ENCODE peak calls at places on chromosomes 2 and 18, in nine cellular contexts. One of them, this sample, is unnamed.

GRCh38 chr18:79965119-79965902 is 868 bp downstream of the HSBP1L1 start:
- DNase-seq in thoracic aorta: no peak
- DNase-seq in CD4-positive, CD25-positive, alpha-beta regulatory T cell: peak; percentile 55
- DNase-seq in colonic mucosa: peak; percentile 82
- DNase-seq in aorta: peak; percentile 61
- DNase-seq in IMR-90: peak; percentile 91
- DNase-seq in heart right ventricle: no peak
- DNase-seq in lung: peak; percentile 66
- DNase-seq in neural progenitor cell: no peak
- DNase-seq in this sample: peak; percentile 66

GRCh38 chr2:169080250-169081035 is 11.1 kb downstream of the DHRS9 start:
- DNase-seq in colonic mucosa: no peak
- DNase-seq in lung: no peak
- DNase-seq in heart right ventricle: no peak
- DNase-seq in aorta: peak; percentile 51
- DNase-seq in thoracic aorta: no peak
- DNase-seq in IMR-90: no peak
- DNase-seq in neural progenitor cell: no peak
- DNase-seq in CD4-positive, CD25-positive, alpha-beta regulatory T cell: no peak
- DNase-seq in this sample: no peak

GRCh38 chr2:178241852-178242551 is 47.7 kb downstream of the OSBPL6 start:
- DNase-seq in thoracic aorta: peak; percentile 32
- DNase-seq in aorta: no peak
- DNase-seq in lung: peak; percentile 64
- DNase-seq in IMR-90: peak; percentile 97
- DNase-seq in colonic mucosa: peak; percentile 54
- DNase-seq in CD4-positive, CD25-positive, alpha-beta regulatory T cell: no peak
- DNase-seq in heart right ventricle: no peak
- DNase-seq in neural progenitor cell: no peak
- DNase-seq in this sample: peak; percentile 62

GRCh38 chr2:227610123-227610522 is 4.5 kb downstream of the SCYGR3 start:
- DNase-seq in heart right ventricle: no peak
- DNase-seq in thoracic aorta: no peak
- DNase-seq in colonic mucosa: no peak
- DNase-seq in lung: no peak
- DNase-seq in aorta: no peak
- DNase-seq in IMR-90: no peak
- DNase-seq in neural progenitor cell: no peak
- DNase-seq in CD4-positive, CD25-positive, alpha-beta regulatory T cell: no peak
- DNase-seq in this sample: no peak

GRCh38 chr2:101388232-101388631 is 929 bp upstream of the CREG2 start:
- DNase-seq in CD4-positive, CD25-positive, alpha-beta regulatory T cell: no peak
- DNase-seq in IMR-90: peak; percentile 60
- DNase-seq in aorta: no peak
- DNase-seq in colonic mucosa: no peak
- DNase-seq in neural progenitor cell: no peak
- DNase-seq in lung: no peak
- DNase-seq in thoracic aorta: no peak
- DNase-seq in heart right ventricle: no peak
- DNase-seq in this sample: no peak

GRCh38 chr18:43129946-43130523 is 14.6 kb upstream of the RIT2 start:
- DNase-seq in IMR-90: no peak
- DNase-seq in thoracic aorta: no peak
- DNase-seq in heart right ventricle: no peak
- DNase-seq in CD4-positive, CD25-positive, alpha-beta regulatory T cell: peak; percentile 0
- DNase-seq in colonic mucosa: no peak
- DNase-seq in aorta: no peak
- DNase-seq in neural progenitor cell: no peak
- DNase-seq in lung: no peak
- DNase-seq in this sample: no peak

GRCh38 chr2:137507237-137507636 is 457.0 kb upstream of the HNMT start:
- DNase-seq in heart right ventricle: no peak
- DNase-seq in neural progenitor cell: no peak
- DNase-seq in CD4-positive, CD25-positive, alpha-beta regulatory T cell: no peak
- DNase-seq in thoracic aorta: no peak
- DNase-seq in aorta: no peak
- DNase-seq in colonic mucosa: no peak
- DNase-seq in IMR-90: no peak
- DNase-seq in lung: no peak
- DNase-seq in this sample: no peak

GRCh38 chr2:37849908-37850307 is 75.2 kb upstream of the RMDN2 start:
- DNase-seq in CD4-positive, CD25-positive, alpha-beta regulatory T cell: peak; percentile 17
- DNase-seq in heart right ventricle: no peak
- DNase-seq in IMR-90: no peak
- DNase-seq in neural progenitor cell: no peak
- DNase-seq in aorta: no peak
- DNase-seq in colonic mucosa: no peak
- DNase-seq in lung: no peak
- DNase-seq in thoracic aorta: no peak
- DNase-seq in this sample: no peak

DNA sequence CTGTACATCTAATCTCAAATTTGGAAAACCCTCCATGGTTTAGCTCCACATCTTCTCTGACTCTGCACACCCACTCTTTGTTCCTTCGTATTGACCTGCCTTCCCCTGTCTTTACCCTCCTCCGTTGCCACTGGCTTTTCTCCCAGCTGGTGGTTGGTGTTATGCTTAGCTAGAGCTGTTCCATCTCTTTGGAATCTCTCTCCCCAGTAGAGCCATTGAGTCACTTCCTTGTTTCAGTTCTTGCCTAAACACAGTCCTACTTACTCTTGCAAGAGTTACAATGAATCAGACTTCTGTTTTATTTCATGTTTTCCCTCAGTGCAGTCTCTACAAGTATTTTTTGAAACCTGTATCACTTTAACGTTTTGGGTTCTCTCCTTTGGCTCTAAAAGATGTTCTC is 263.9 kb downstream of the LTBP1 start:
- DNase-seq in heart right ventricle: no peak
- DNase-seq in colonic mucosa: no peak
- DNase-seq in CD4-positive, CD25-positive, alpha-beta regulatory T cell: no peak
- DNase-seq in lung: peak; percentile 44
- DNase-seq in neural progenitor cell: peak; percentile 2
- DNase-seq in IMR-90: peak; percentile 99
- DNase-seq in thoracic aorta: peak; percentile 80
- DNase-seq in aorta: peak; percentile 82
- DNase-seq in this sample: peak; percentile 35
- H3K27ac ChIP-seq in heart right ventricle: peak overlapping the region; percentile 44
- H3K27ac ChIP-seq in colonic mucosa: peak overlapping the region; percentile 24
- H3K27ac ChIP-seq in CD4-positive, CD25-positive, alpha-beta regulatory T cell: no peak overlapping the region
- H3K27ac ChIP-seq in lung: no peak overlapping the region
- H3K27ac ChIP-seq in neural progenitor cell: no peak overlapping the region
- H3K27ac ChIP-seq in IMR-90: peak overlapping the region; percentile 92
- H3K27ac ChIP-seq in thoracic aorta: peak overlapping the region; percentile 93
- H3K27ac ChIP-seq in aorta: no peak overlapping the region
- H3K27ac ChIP-seq in this sample: peak overlapping the region; percentile 61

GRCh38 chr2:18993756-18994155 is 364.7 kb downstream of the OSR1 start:
- DNase-seq in aorta: no peak
- DNase-seq in thoracic aorta: no peak
- DNase-seq in colonic mucosa: no peak
- DNase-seq in neural progenitor cell: no peak
- DNase-seq in heart right ventricle: no peak
- DNase-seq in CD4-positive, CD25-positive, alpha-beta regulatory T cell: no peak
- DNase-seq in lung: no peak
- DNase-seq in IMR-90: no peak
- DNase-seq in this sample: no peak
- H3K4me1 ChIP-seq in aorta: peaks cover 2% of the 10 kb centered on the region
- H3K4me1 ChIP-seq in thoracic aorta: peaks cover 13% of the 10 kb centered on the region
- H3K4me1 ChIP-seq in colonic mucosa: no peaks in the 10 kb centered on the region
- H3K4me1 ChIP-seq in neural progenitor cell: peaks cover 14% of the 10 kb centered on the region
- H3K4me1 ChIP-seq in heart right ventricle: no peaks in the 10 kb centered on the region
- H3K4me1 ChIP-seq in CD4-positive, CD25-positive, alpha-beta regulatory T cell: no peaks in the 10 kb centered on the region
- H3K4me1 ChIP-seq in lung: peaks cover 6% of the 10 kb centered on the region
- H3K4me1 ChIP-seq in IMR-90: peaks cover 13% of the 10 kb centered on the region
- H3K4me1 ChIP-seq in this sample: no peaks in the 10 kb centered on the region

GRCh38 chr18:51059969-51060368 is 30.0 kb downstream of the SMAD4 start:
- DNase-seq in neural progenitor cell: no peak
- DNase-seq in CD4-positive, CD25-positive, alpha-beta regulatory T cell: no peak
- DNase-seq in lung: no peak
- DNase-seq in aorta: no peak
- DNase-seq in colonic mucosa: no peak
- DNase-seq in heart right ventricle: no peak
- DNase-seq in IMR-90: no peak
- DNase-seq in thoracic aorta: no peak
- DNase-seq in this sample: no peak

GRCh38 chr18:51069885-51070284 is 39.9 kb downstream of the SMAD4 start:
- DNase-seq in CD4-positive, CD25-positive, alpha-beta regulatory T cell: no peak
- DNase-seq in neural progenitor cell: no peak
- DNase-seq in IMR-90: peak; percentile 36
- DNase-seq in heart right ventricle: no peak
- DNase-seq in thoracic aorta: no peak
- DNase-seq in lung: no peak
- DNase-seq in colonic mucosa: no peak
- DNase-seq in aorta: no peak
- DNase-seq in this sample: no peak

GRCh38 chr18:51068111-51068510 is 38.1 kb downstream of the SMAD4 start:
- DNase-seq in heart right ventricle: no peak
- DNase-seq in aorta: no peak
- DNase-seq in neural progenitor cell: no peak
- DNase-seq in thoracic aorta: no peak
- DNase-seq in lung: no peak
- DNase-seq in IMR-90: peak; percentile 77
- DNase-seq in CD4-positive, CD25-positive, alpha-beta regulatory T cell: no peak
- DNase-seq in colonic mucosa: no peak
- DNase-seq in this sample: no peak

GRCh38 chr18:51066273-51066672 is 36.3 kb downstream of the SMAD4 start:
- DNase-seq in CD4-positive, CD25-positive, alpha-beta regulatory T cell: no peak
- DNase-seq in thoracic aorta: no peak
- DNase-seq in IMR-90: peak; percentile 78
- DNase-seq in neural progenitor cell: no peak
- DNase-seq in aorta: no peak
- DNase-seq in heart right ventricle: no peak
- DNase-seq in lung: no peak
- DNase-seq in colonic mucosa: no peak
- DNase-seq in this sample: no peak

DNA sequence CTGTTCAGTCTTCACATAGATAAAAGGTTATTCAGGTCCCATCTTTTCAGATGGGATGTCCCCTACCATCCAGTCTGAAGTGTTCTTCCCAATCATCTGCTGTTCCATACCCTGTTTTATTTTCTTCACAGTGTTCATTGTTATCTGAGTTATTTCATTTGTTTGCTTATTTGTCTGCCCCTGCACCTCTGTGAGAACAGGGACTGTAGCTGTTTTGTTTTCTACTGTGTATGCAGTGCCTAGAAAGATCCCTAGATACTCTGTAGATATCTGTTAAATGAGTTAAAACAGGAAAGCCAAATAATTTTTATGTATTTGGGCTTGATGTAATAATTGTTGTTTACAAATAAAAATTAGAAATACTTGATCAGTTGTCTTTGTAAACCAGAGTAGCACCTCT is 34.2 kb downstream of the SMAD4 start:
- DNase-seq in IMR-90: no peak
- DNase-seq in colonic mucosa: no peak
- DNase-seq in thoracic aorta: no peak
- DNase-seq in neural progenitor cell: no peak
- DNase-seq in lung: no peak
- DNase-seq in heart right ventricle: no peak
- DNase-seq in aorta: no peak
- DNase-seq in CD4-positive, CD25-positive, alpha-beta regulatory T cell: no peak
- DNase-seq in this sample: no peak
- H3K36me3 ChIP-seq in IMR-90: peaks cover 22% of the 10 kb centered on the region
- H3K36me3 ChIP-seq in colonic mucosa: no peaks in the 10 kb centered on the region
- H3K36me3 ChIP-seq in thoracic aorta: peaks cover 19% of the 10 kb centered on the region
- H3K36me3 ChIP-seq in neural progenitor cell: peaks cover 55% of the 10 kb centered on the region
- H3K36me3 ChIP-seq in lung: peaks cover 7% of the 10 kb centered on the region
- H3K36me3 ChIP-seq in heart right ventricle: peaks cover 49% of the 10 kb centered on the region
- H3K36me3 ChIP-seq in aorta: no peaks in the 10 kb centered on the region
- H3K36me3 ChIP-seq in CD4-positive, CD25-positive, alpha-beta regulatory T cell: peaks cover 69% of the 10 kb centered on the region
- H3K36me3 ChIP-seq in this sample: no peaks in the 10 kb centered on the region

GRCh38 chr2:71129891-71130324 is at the start of gene MCEE:
- DNase-seq in heart right ventricle: peak; percentile 90
- DNase-seq in neural progenitor cell: peak; percentile 94
- DNase-seq in aorta: peak; percentile 93
- DNase-seq in thoracic aorta: peak; percentile 72
- DNase-seq in lung: peak; percentile 94
- DNase-seq in CD4-positive, CD25-positive, alpha-beta regulatory T cell: peak; percentile 90
- DNase-seq in colonic mucosa: peak; percentile 95
- DNase-seq in IMR-90: peak; percentile 79
- DNase-seq in this sample: peak; percentile 87
- H3K27ac ChIP-seq in heart right ventricle: peak within 1 kb of the TSS; percentile 96
- H3K27ac ChIP-seq in neural progenitor cell: no peak within 1 kb of the TSS
- H3K27ac ChIP-seq in aorta: peak within 1 kb of the TSS; percentile 2
- H3K27ac ChIP-seq in thoracic aorta: peak within 1 kb of the TSS; percentile 94
- H3K27ac ChIP-seq in lung: peak within 1 kb of the TSS; percentile 73
- H3K27ac ChIP-seq in CD4-positive, CD25-positive, alpha-beta regulatory T cell: peak within 1 kb of the TSS; percentile 88
- H3K27ac ChIP-seq in colonic mucosa: peak within 1 kb of the TSS; percentile 95
- H3K27ac ChIP-seq in IMR-90: peak within 1 kb of the TSS; percentile 84
- H3K27ac ChIP-seq in this sample: peak within 1 kb of the TSS; percentile 88

This sample was measured in uterus.